ENCODE peak calls at places on chromosomes 16 and 17, in seven cellular contexts. R, Y, F, J, B, L and M are unnamed samples.
A peak's percentile ranks its signal among the peaks of the same experiment; 100 is the strongest.

GRCh38 chr17:65320856-65321255 is 183.7 kb downstream of the RGS9 start:
- DNase-seq in B (no peak), L (no peak), Y (no peak), J (no peak), F (no peak), R (no peak), M (no peak)

GRCh38 chr16:27999687-28000086 is 63.8 kb downstream of the GSG1L start:
- DNase-seq in B (no peak), J (no peak), L (no peak), R (no peak), F (no peak), Y (no peak), M (no peak)

GRCh38 chr17:35510031-35510430 is 27.4 kb downstream of the SLFN12L start:
- DNase-seq in Y (no peak), L (no peak), F (no peak), B (no peak), J (no peak), R (no peak), M (no peak)

GRCh38 chr17:9240659-9241370 is 219.5 kb downstream of the NTN1 start:
- DNase-seq in J (no peak), L (no peak), B (no peak), Y (no peak), F (no peak), R (peak; percentile 62), M (no peak)

GRCh38 chr17:80424261-80424660 is 9.3 kb downstream of the ENDOV start:
- DNase-seq in J (no peak), L (no peak), R (no peak), Y (no peak), F (no peak), B (no peak), M (peak; percentile 11)

GRCh38 chr16:12688972-12689850 is 114.5 kb downstream of the CPPED1 start:
- DNase-seq in B (no peak), L (no peak), F (no peak), Y (no peak), R (no peak), J (no peak), M (no peak)

GRCh38 chr17:13503526-13503925 is 98.2 kb downstream of the HS3ST3A1 start:
- DNase-seq in F (no peak), R (no peak), Y (peak; percentile 29), L (no peak), B (no peak), J (peak; percentile 15), M (no peak)

GRCh38 chr16:75071621-75072020 is 45.0 kb downstream of the LDHD start:
- DNase-seq in Y (no peak), F (no peak), R (no peak), J (no peak), L (no peak), B (no peak), M (no peak)

GRCh38 chr17:42657824-42658588 is 1.1 kb upstream of the TUBG2 start:
- DNase-seq in J (no peak), Y (no peak), F (no peak), L (no peak), R (no peak), B (no peak), M (no peak)

GRCh38 chr16:67212766-67213165 is 13.8 kb downstream of the ELMO3 start:
- DNase-seq in F (no peak), J (no peak), Y (no peak), L (no peak), R (no peak), B (no peak), M (no peak)